ENCODE peak calls at places on chromosomes 16 and 17, in seven cellular contexts. E, P, Q, J, O, C and X are unnamed samples.
A peak's percentile ranks its signal among the peaks of the same experiment; 100 is the strongest.

GRCh38 chr17:29583324-29584248 is 5.9 kb downstream of the GIT1 start:
- ATAC-seq in C (no peak), J (no peak), P (no peak), Q (no peak), E (no peak), O (no peak), X (no peak)

GRCh38 chr17:13222931-13223330 is 205.1 kb upstream of the ELAC2 start:
- ATAC-seq in E (peak; percentile 75), J (no peak), P (no peak), Q (no peak), C (no peak), O (no peak), X (no peak)

GRCh38 chr17:57035971-57036481 is 49.0 kb upstream of the AKAP1 start:
- ATAC-seq in C (peak; percentile 17), E (peak; percentile 80), P (no peak), O (peak; percentile 84), Q (peak; percentile 67), J (peak; percentile 71), X (peak; percentile 56)

GRCh38 chr17:60230358-60230757 is 80.6 kb downstream of the CA4 start:
- ATAC-seq in J (no peak), C (no peak), Q (no peak), P (no peak), E (no peak), O (no peak), X (no peak)

GRCh38 chr16:50169555-50170096 is 16.5 kb downstream of the TENT4B start:
- ATAC-seq in P (no peak), J (no peak), O (no peak), C (no peak), E (peak; percentile 37), Q (peak; percentile 34), X (no peak)

GRCh38 chr16:2149630-2150417 is 1.4 kb downstream of the RAB26 start:
- ATAC-seq in E (no peak), J (no peak), C (no peak), O (no peak), P (no peak), Q (no peak), X (no peak)

GRCh38 chr17:17882182-17882581 is 45.4 kb upstream of the SREBF1 start:
- ATAC-seq in O (no peak), P (no peak), C (no peak), E (no peak), Q (no peak), J (no peak), X (no peak)

GRCh38 chr16:72125635-72126428 is 32.2 kb downstream of the DHX38 start:
- ATAC-seq in J (peak; percentile 57), P (no peak), Q (peak; percentile 45), C (no peak), O (no peak), E (peak; percentile 70), X (no peak)

GRCh38 chr17:51322390-51323029 is 62.2 kb downstream of the UTP18 start:
- ATAC-seq in Q (peak; percentile 56), E (peak; percentile 55), P (no peak), C (no peak), J (no peak), O (no peak), X (no peak)

GRCh38 chr17:19717031-19717360 is 612 bp upstream of the SLC47A2 start:
- ATAC-seq in P (no peak), C (no peak), O (no peak), Q (no peak), E (no peak), J (no peak), X (no peak)

GRCh38 chr16:88651989-88652762 is 1.3 kb upstream of the CYBA start:
- ATAC-seq in Q (no peak), O (no peak), J (no peak), C (no peak), P (no peak), E (no peak), X (no peak)

GRCh38 chr16:2162676-2163118 is 7.1 kb downstream of the TRAF7 start:
- ATAC-seq in P (no peak), O (no peak), J (no peak), Q (no peak), C (no peak), E (peak; percentile 5), X (no peak)

GRCh38 chr16:72173997-72174396 is 2.0 kb upstream of the PMFBP1 start:
- ATAC-seq in J (no peak), C (no peak), O (no peak), E (no peak), P (no peak), Q (no peak), X (no peak)

GRCh38 chr17:45306094-45306493 is 10.7 kb downstream of the MAP3K14 start:
- ATAC-seq in P (no peak), Q (no peak), O (no peak), C (no peak), E (no peak), J (no peak), X (no peak)

GRCh38 chr17:37761065-37761464 is 16.2 kb upstream of the HNF1B start:
- ATAC-seq in J (no peak), P (no peak), O (no peak), E (no peak), C (no peak), Q (no peak), X (no peak)

DNA sequence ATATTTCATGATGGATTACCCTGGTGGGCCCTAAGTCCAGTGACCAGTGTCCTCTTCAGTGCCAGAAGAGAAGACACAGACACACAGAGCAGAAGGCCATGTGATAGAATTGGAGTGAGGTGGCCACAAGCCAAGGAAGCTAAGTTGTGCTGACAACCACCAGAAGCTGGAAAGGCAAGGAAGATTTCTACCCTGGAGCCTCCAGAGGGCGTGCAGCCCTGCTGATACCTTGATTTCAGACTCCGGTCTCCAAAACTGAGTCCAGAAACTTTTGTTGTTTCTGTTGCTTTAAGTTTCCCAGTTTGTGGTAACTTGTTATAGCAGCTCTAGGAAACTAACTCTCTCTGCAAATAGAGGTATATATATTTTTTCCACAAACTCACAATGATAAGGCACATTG is 396.6 kb upstream of the ASIC2 start:
- ATAC-seq in C (no peak), E (no peak), P (no peak), J (no peak), Q (no peak), O (no peak), X (no peak)
- TF ChIP-seq CTCF in C (no peak), E (no peak), P (no peak), J (no peak), Q (no peak), O (no peak), X (no peak)

DNA sequence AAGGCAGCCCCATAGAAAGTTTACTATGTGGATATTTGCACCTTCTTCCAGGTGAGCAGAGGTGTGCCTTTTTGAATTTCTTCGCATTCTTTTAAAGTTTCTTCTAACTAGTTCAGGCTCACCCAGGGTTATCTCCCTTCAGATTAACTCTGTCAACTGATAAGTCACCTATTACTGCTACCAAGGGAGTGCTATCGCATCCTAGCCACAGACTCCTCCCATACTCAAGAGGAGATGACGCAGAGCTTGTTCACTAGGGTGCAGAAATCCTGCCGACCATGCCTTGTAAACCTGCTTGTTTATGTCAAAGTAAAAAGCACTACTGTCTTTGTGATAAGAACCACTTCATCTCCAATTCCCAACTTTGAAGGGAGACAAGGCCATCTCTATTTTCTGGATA is 390.1 kb downstream of the RBFOX1 start:
- ATAC-seq in E (peak; percentile 21), P (no peak), C (no peak), O (no peak), Q (no peak), J (no peak), X (no peak)
- TF ChIP-seq CTCF in E (no peak), P (no peak), C (no peak), O (no peak), Q (no peak), J (no peak), X (no peak)

GRCh38 chr17:48294989-48295892 is 134.8 kb downstream of the SKAP1 start:
- ATAC-seq in Q (no peak), P (peak; percentile 70), J (no peak), E (peak; percentile 73), O (no peak), C (no peak), X (no peak)

GRCh38 chr17:48297825-48298224 is 132.2 kb downstream of the SKAP1 start:
- ATAC-seq in Q (no peak), E (peak; percentile 83), J (no peak), O (no peak), P (no peak), C (no peak), X (no peak)

GRCh38 chr17:48296453-48296852 is 133.6 kb downstream of the SKAP1 start:
- ATAC-seq in O (no peak), C (no peak), Q (no peak), P (no peak), J (no peak), E (no peak), X (no peak)

GRCh38 chr17:48293319-48294192 is 136.5 kb downstream of the SKAP1 start:
- ATAC-seq in E (no peak), P (no peak), Q (no peak), O (no peak), C (no peak), J (no peak), X (no peak)

DNA sequence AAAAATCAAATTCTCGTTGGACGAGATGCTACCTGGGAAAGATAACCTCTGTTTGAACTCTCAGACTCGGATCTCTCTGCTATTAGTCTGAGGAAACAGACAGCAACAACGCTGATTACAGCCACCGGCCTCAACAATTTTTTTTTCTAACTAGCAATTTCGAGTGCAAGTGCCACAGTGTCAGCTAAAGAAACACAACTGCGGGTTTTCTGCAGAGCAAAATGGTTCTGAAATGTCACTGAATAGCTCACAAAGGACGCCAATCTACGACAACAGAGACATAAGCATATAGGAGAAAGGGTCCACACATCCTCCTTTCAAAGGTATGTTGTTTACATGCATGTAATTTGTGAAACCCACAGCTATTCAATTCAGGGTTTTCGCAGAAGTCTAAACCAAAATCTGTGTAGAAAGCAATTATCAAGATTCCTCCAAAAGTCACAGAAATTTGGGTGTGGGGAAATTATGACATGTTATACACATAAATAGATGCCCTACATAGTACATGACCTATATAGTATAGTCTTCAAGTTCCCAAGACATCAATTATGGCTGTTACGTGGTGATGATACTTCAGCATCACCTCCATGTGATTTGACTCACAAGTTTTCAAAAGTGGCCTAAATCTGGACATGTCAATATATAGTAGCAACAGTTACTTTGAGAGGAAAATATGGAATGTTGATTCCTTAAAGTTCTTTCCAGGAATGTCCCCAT is 135.7 kb downstream of the SKAP1 start:
- ATAC-seq in E (no peak), O (no peak), Q (no peak), J (no peak), C (no peak), P (peak; percentile 53), X (no peak)
- TF ChIP-seq CTCF in E (no peak), O (no peak), Q (no peak), J (no peak), C (no peak), P (no peak), X (no peak)

GRCh38 chr16:4318171-4318910 is 2.5 kb downstream of the GLIS2 start:
- ATAC-seq in O (no peak), J (no peak), C (no peak), Q (no peak), E (no peak), P (no peak), X (no peak)

GRCh38 chr16:4319454-4319853 is 3.6 kb downstream of the GLIS2 start:
- ATAC-seq in P (peak; percentile 66), C (no peak), E (peak; percentile 29), J (no peak), O (no peak), Q (no peak), X (no peak)

GRCh38 chr16:4321286-4322120 is 5.6 kb downstream of the GLIS2 start:
- ATAC-seq in Q (no peak), O (no peak), P (no peak), J (no peak), E (no peak), C (no peak), X (no peak)

GRCh38 chr16:4320571-4321137 is 4.8 kb downstream of the GLIS2 start:
- ATAC-seq in C (no peak), P (no peak), Q (no peak), J (no peak), E (no peak), O (no peak), X (no peak)

GRCh38 chr16:4320030-4320429 is 4.2 kb downstream of the GLIS2 start:
- ATAC-seq in P (no peak), Q (no peak), C (no peak), J (no peak), E (no peak), O (no peak), X (no peak)
- TF ChIP-seq CTCF in P (no peak), Q (no peak), C (no peak), J (no peak), E (no peak), O (no peak), X (no peak)